ENCODE peak calls at places on chromosome 9, in nine cellular contexts. D is head of caudate nucleus; L is endodermal cell; K is Peyer's patch; W is endothelial cell; J is stimulated activated CD8-positive, alpha-beta memory T cell treated with anti-CD3 and anti-CD28 coated beads, Interleukin-15, amount 100 ng/mL, for 24 hours; R is caudate nucleus; X is SW 1271; C is stimulated activated CD4-positive, alpha-beta T cell treated with anti-CD3 and anti-CD28 coated beads, Interleukin-2, amount 100 ng/mL, for 24 hours. N is an unnamed sample.

GRCh38 chr9:38380872-38381534 is 11.5 kb upstream of the ALDH1B1 start:
- DNase-seq in K (no peak), X (no peak), J (no peak), W (no peak), R (no peak), D (no peak), L (peak), C (no peak), N (no peak)

GRCh38 chr9:99037768-99038167 is 67.1 kb upstream of the TGFBR1 start:
- DNase-seq in X (no peak), C (no peak), R (no peak), W (no peak), L (no peak), K (no peak), D (no peak), J (no peak), N (no peak)

GRCh38 chr9:111632051-111632450 is 917 bp downstream of the DNAJC25 start:
- DNase-seq in C (no peak), X (no peak), W (no peak), R (no peak), L (no peak), J (no peak), K (no peak), D (no peak), N (no peak)

GRCh38 chr9:96082516-96083232 is 207.2 kb downstream of the ERCC6L2 start:
- DNase-seq in W (no peak), C (no peak), K (no peak), R (no peak), X (no peak), L (peak), D (no peak), J (no peak), N (no peak)

GRCh38 chr9:80175286-80175906 is 603.6 kb downstream of the TLE4 start:
- DNase-seq in J (no peak), C (peak), D (peak), K (no peak), W (no peak), R (no peak), L (no peak), X (no peak), N (no peak)

GRCh38 chr9:21027295-21027694 is 4.1 kb downstream of the HACD4 start:
- DNase-seq in X (no peak), J (no peak), C (no peak), W (no peak), L (no peak), K (no peak), D (no peak), R (no peak), N (no peak)

GRCh38 chr9:82606761-82607382 is 456.1 kb downstream of the RASEF start:
- DNase-seq in D (peak), C (no peak), R (no peak), X (no peak), W (peak), L (peak), K (no peak), J (no peak), N (no peak)

GRCh38 chr9:9598723-9599122 is 1014.1 kb downstream of the PTPRD start:
- DNase-seq in J (no peak), K (no peak), X (no peak), W (no peak), C (no peak), D (no peak), R (no peak), L (no peak), N (no peak)

GRCh38 chr9:124496075-124496893 is 10.9 kb downstream of the NR5A1 start:
- DNase-seq in R (no peak), W (no peak), C (no peak), K (no peak), J (no peak), X (no peak), D (no peak), L (no peak), N (no peak)

GRCh38 chr9:74804018-74804385 is 83.7 kb downstream of the TRPM6 start:
- DNase-seq in J (no peak), L (no peak), C (no peak), W (no peak), K (no peak), R (no peak), D (no peak), X (no peak), N (no peak)

GRCh38 chr9:38083858-38084555 is 15.0 kb upstream of the SHB start:
- DNase-seq in L (peak), X (no peak), D (peak), J (no peak), C (no peak), R (no peak), W (no peak), K (no peak), N (peak)

GRCh38 chr9:27787941-27788340 is 214.7 kb upstream of the C9orf72 start:
- DNase-seq in C (no peak), W (no peak), D (no peak), J (no peak), X (no peak), L (peak), R (no peak), K (no peak), N (no peak)

GRCh38 chr9:113536483-113537226 is 73.1 kb downstream of the RGS3 start:
- DNase-seq in D (peak), W (no peak), R (peak), C (no peak), L (peak), J (no peak), K (no peak), X (no peak), N (peak)

GRCh38 chr9:97889941-97890557 is 32.3 kb downstream of the TRMO start:
- DNase-seq in W (peak), L (peak), X (no peak), C (peak), J (peak), D (no peak), R (no peak), K (peak), N (no peak)

GRCh38 chr9:133490201-133490681 is 11.3 kb upstream of the SLC2A6 start:
- DNase-seq in L (no peak), J (no peak), W (no peak), K (no peak), D (no peak), C (no peak), R (no peak), X (no peak), N (no peak)

GRCh38 chr9:112866662-112867274 is 23.9 kb downstream of the SLC46A2 start:
- DNase-seq in D (no peak), L (peak), J (no peak), X (no peak), W (no peak), R (no peak), K (no peak), C (no peak), N (no peak)

GRCh38 chr9:23308114-23308513 is 517.9 kb downstream of the ELAVL2 start:
- DNase-seq in C (no peak), R (no peak), K (no peak), W (no peak), L (no peak), X (no peak), D (no peak), J (no peak), N (no peak)

GRCh38 chr9:129313331-129313955 is 135.4 kb upstream of the IER5L start:
- DNase-seq in D (no peak), C (no peak), J (no peak), R (no peak), L (peak), K (no peak), X (no peak), W (no peak), N (peak)

GRCh38 chr9:137445930-137446431 is 4.8 kb upstream of the ENTPD8 start:
- DNase-seq in X (no peak), R (no peak), C (no peak), W (no peak), K (no peak), L (no peak), J (no peak), D (no peak), N (no peak)

GRCh38 chr9:116434314-116434713 is 252.8 kb upstream of the TRIM32 start:
- DNase-seq in L (no peak), D (no peak), C (no peak), R (no peak), J (no peak), X (no peak), K (no peak), W (no peak), N (no peak)

GRCh38 chr9:592225-592624 is 249.3 kb upstream of the DMRT1 start:
- DNase-seq in R (no peak), C (no peak), J (no peak), W (no peak), D (no peak), X (no peak), K (no peak), L (peak), N (no peak)

GRCh38 chr9:124122813-124123462 is 111.4 kb downstream of the LHX2 start:
- DNase-seq in J (no peak), D (no peak), R (no peak), X (no peak), W (no peak), L (no peak), C (peak), K (no peak), N (no peak)

GRCh38 chr9:128412120-128412790 is 8.4 kb upstream of the CERCAM start:
- DNase-seq in J (no peak), X (no peak), L (peak), D (peak), R (peak), C (peak), K (peak), W (peak), N (no peak)

GRCh38 chr9:136084191-136084944 is 10.7 kb downstream of the NACC2 start:
- DNase-seq in X (no peak), C (no peak), J (no peak), R (no peak), K (no peak), L (no peak), W (no peak), D (no peak), N (no peak)

GRCh38 chr9:113911850-113912249 is 35.7 kb downstream of the ZNF618 start:
- DNase-seq in R (no peak), W (no peak), C (no peak), K (no peak), J (no peak), X (no peak), L (peak), D (peak), N (no peak)

GRCh38 chr9:122228191-122228905 is 409 bp downstream of the LHX6 start:
- DNase-seq in L (peak), X (no peak), D (peak), C (no peak), W (peak), K (no peak), J (no peak), R (no peak), N (peak)

GRCh38 chr9:130893250-130894101 is 3.1 kb downstream of the QRFP start:
- DNase-seq in J (no peak), R (no peak), L (peak), X (no peak), D (peak), C (no peak), K (no peak), W (peak), N (peak)

GRCh38 chr9:73566627-73567026 is 415.0 kb downstream of the ANXA1 start:
- DNase-seq in J (no peak), K (no peak), C (no peak), D (no peak), W (no peak), X (no peak), L (no peak), R (no peak), N (no peak)

GRCh38 chr9:22044583-22044982 is 35.5 kb upstream of the CDKN2B start:
- DNase-seq in C (no peak), D (no peak), X (no peak), K (no peak), L (no peak), W (no peak), J (no peak), R (no peak), N (no peak)

GRCh38 chr9:96021616-96022444 is 146.3 kb downstream of the ERCC6L2 start:
- DNase-seq in L (peak), X (no peak), K (no peak), C (peak), D (peak), W (peak), J (no peak), R (no peak), N (peak)

GRCh38 chr9:99025616-99026270 is 79.2 kb upstream of the TGFBR1 start:
- DNase-seq in C (no peak), X (no peak), W (no peak), R (no peak), D (no peak), K (no peak), L (no peak), J (no peak), N (no peak)

GRCh38 chr9:36488322-36488838 is 84.3 kb upstream of the MELK start:
- DNase-seq in D (no peak), W (no peak), L (peak), C (peak), J (peak), K (no peak), R (no peak), X (no peak), N (no peak)

GRCh38 chr9:94656190-94656589 is 16.9 kb upstream of the FBP1 start:
- DNase-seq in D (peak), K (peak), L (peak), C (peak), J (no peak), W (no peak), R (no peak), X (no peak), N (no peak)

GRCh38 chr9:126050605-126050990 is 276.0 kb upstream of the MVB12B start:
- DNase-seq in J (no peak), C (no peak), L (no peak), X (no peak), K (no peak), W (no peak), D (no peak), R (no peak), N (no peak)

GRCh38 chr9:128683340-128684064 is 5.5 kb upstream of the SET start:
- DNase-seq in J (no peak), R (no peak), L (peak), C (peak), X (no peak), K (peak), W (no peak), D (peak), N (peak)

GRCh38 chr9:126149661-126150060 is 177.0 kb upstream of the MVB12B start:
- DNase-seq in X (no peak), W (peak), K (no peak), C (no peak), L (peak), R (no peak), J (no peak), D (no peak), N (no peak)